ENCODE peak calls at places on chromosomes 16 and 17, in eight cellular contexts. One of them, this sample, is unnamed.

GRCh38 chr16:31108035-31108793 is at the start of gene BCKDK:
- DNase-seq in iPS-NIHi11: peak
- DNase-seq in memory B cell: peak
- DNase-seq in ELF-1: peak
- DNase-seq in KG1: peak
- DNase-seq in kidney tubule cell: peak
- DNase-seq in PC-9: peak
- DNase-seq in activated T-cell treated with anti-CD3 and anti-CD28 coated beads, Interleukin-2, amount 50 U/mL, for 24 hours: peak
- DNase-seq in this sample: peak

GRCh38 chr17:31388770-31389672 is 2.5 kb upstream of the RAB11FIP4 start:
- DNase-seq in iPS-NIHi11: peak
- DNase-seq in memory B cell: peak
- DNase-seq in ELF-1: peak
- DNase-seq in KG1: no peak
- DNase-seq in kidney tubule cell: no peak
- DNase-seq in PC-9: peak
- DNase-seq in activated T-cell treated with anti-CD3 and anti-CD28 coated beads, Interleukin-2, amount 50 U/mL, for 24 hours: peak
- DNase-seq in this sample: peak

GRCh38 chr16:31888735-31889134 is 15.1 kb downstream of the ZNF267 start:
- DNase-seq in iPS-NIHi11: no peak
- DNase-seq in memory B cell: no peak
- DNase-seq in ELF-1: no peak
- DNase-seq in KG1: no peak
- DNase-seq in kidney tubule cell: no peak
- DNase-seq in PC-9: no peak
- DNase-seq in activated T-cell treated with anti-CD3 and anti-CD28 coated beads, Interleukin-2, amount 50 U/mL, for 24 hours: no peak
- DNase-seq in this sample: no peak

GRCh38 chr16:49934557-49935260 is 78.8 kb upstream of the ZNF423 start:
- DNase-seq in iPS-NIHi11: no peak
- DNase-seq in memory B cell: no peak
- DNase-seq in ELF-1: no peak
- DNase-seq in KG1: no peak
- DNase-seq in kidney tubule cell: no peak
- DNase-seq in PC-9: no peak
- DNase-seq in activated T-cell treated with anti-CD3 and anti-CD28 coated beads, Interleukin-2, amount 50 U/mL, for 24 hours: no peak
- DNase-seq in this sample: no peak

GRCh38 chr16:88394426-88394825 is 11.7 kb downstream of the ZNF469 start:
- DNase-seq in iPS-NIHi11: no peak
- DNase-seq in memory B cell: no peak
- DNase-seq in ELF-1: no peak
- DNase-seq in KG1: no peak
- DNase-seq in kidney tubule cell: no peak
- DNase-seq in PC-9: no peak
- DNase-seq in activated T-cell treated with anti-CD3 and anti-CD28 coated beads, Interleukin-2, amount 50 U/mL, for 24 hours: no peak
- DNase-seq in this sample: no peak

GRCh38 chr17:78075011-78075410 is 53.5 kb downstream of the TMC6 start:
- DNase-seq in iPS-NIHi11: no peak
- DNase-seq in memory B cell: no peak
- DNase-seq in ELF-1: no peak
- DNase-seq in KG1: no peak
- DNase-seq in kidney tubule cell: no peak
- DNase-seq in PC-9: no peak
- DNase-seq in activated T-cell treated with anti-CD3 and anti-CD28 coated beads, Interleukin-2, amount 50 U/mL, for 24 hours: no peak
- DNase-seq in this sample: no peak

GRCh38 chr17:65560628-65561371 is 648 bp downstream of the AXIN2 start:
- DNase-seq in iPS-NIHi11: peak
- DNase-seq in memory B cell: peak
- DNase-seq in ELF-1: peak
- DNase-seq in KG1: no peak
- DNase-seq in kidney tubule cell: peak
- DNase-seq in PC-9: peak
- DNase-seq in activated T-cell treated with anti-CD3 and anti-CD28 coated beads, Interleukin-2, amount 50 U/mL, for 24 hours: peak
- DNase-seq in this sample: peak

GRCh38 chr17:41697122-41697962 is 8.7 kb downstream of the EIF1 start:
- DNase-seq in iPS-NIHi11: no peak
- DNase-seq in memory B cell: no peak
- DNase-seq in ELF-1: no peak
- DNase-seq in KG1: no peak
- DNase-seq in kidney tubule cell: no peak
- DNase-seq in PC-9: no peak
- DNase-seq in activated T-cell treated with anti-CD3 and anti-CD28 coated beads, Interleukin-2, amount 50 U/mL, for 24 hours: no peak
- DNase-seq in this sample: no peak

GRCh38 chr17:42171831-42172230 is 9.1 kb downstream of the KCNH4 start:
- DNase-seq in iPS-NIHi11: peak
- DNase-seq in memory B cell: no peak
- DNase-seq in ELF-1: peak
- DNase-seq in KG1: no peak
- DNase-seq in kidney tubule cell: no peak
- DNase-seq in PC-9: no peak
- DNase-seq in activated T-cell treated with anti-CD3 and anti-CD28 coated beads, Interleukin-2, amount 50 U/mL, for 24 hours: no peak
- DNase-seq in this sample: peak

GRCh38 chr16:53372942-53373871 is 61.1 kb upstream of the RBL2 start:
- DNase-seq in iPS-NIHi11: peak
- DNase-seq in memory B cell: peak
- DNase-seq in ELF-1: peak
- DNase-seq in KG1: no peak
- DNase-seq in kidney tubule cell: peak
- DNase-seq in PC-9: peak
- DNase-seq in activated T-cell treated with anti-CD3 and anti-CD28 coated beads, Interleukin-2, amount 50 U/mL, for 24 hours: peak
- DNase-seq in this sample: no peak

GRCh38 chr17:38604479-38605229 is 1.1 kb downstream of the SRCIN1 start:
- DNase-seq in iPS-NIHi11: peak
- DNase-seq in memory B cell: no peak
- DNase-seq in ELF-1: peak
- DNase-seq in KG1: no peak
- DNase-seq in kidney tubule cell: no peak
- DNase-seq in PC-9: no peak
- DNase-seq in activated T-cell treated with anti-CD3 and anti-CD28 coated beads, Interleukin-2, amount 50 U/mL, for 24 hours: peak
- DNase-seq in this sample: peak

GRCh38 chr17:75983501-75984181 is 4.6 kb downstream of the TEN1 start:
- DNase-seq in iPS-NIHi11: peak
- DNase-seq in memory B cell: no peak
- DNase-seq in ELF-1: peak
- DNase-seq in KG1: no peak
- DNase-seq in kidney tubule cell: peak
- DNase-seq in PC-9: peak
- DNase-seq in activated T-cell treated with anti-CD3 and anti-CD28 coated beads, Interleukin-2, amount 50 U/mL, for 24 hours: no peak
- DNase-seq in this sample: peak

GRCh38 chr16:66515543-66516171 is 34.3 kb downstream of the TK2 start:
- DNase-seq in iPS-NIHi11: no peak
- DNase-seq in memory B cell: no peak
- DNase-seq in ELF-1: peak
- DNase-seq in KG1: no peak
- DNase-seq in kidney tubule cell: peak
- DNase-seq in PC-9: no peak
- DNase-seq in activated T-cell treated with anti-CD3 and anti-CD28 coated beads, Interleukin-2, amount 50 U/mL, for 24 hours: no peak
- DNase-seq in this sample: peak